ENCODE peak calls at places on chromosome 9, in eight cellular contexts. K is T1000; Y is CD4-positive, alpha-beta T cell; P is activated CD4-positive, alpha-beta T cell treated with anti-CD3 and anti-CD28 coated beads, Interleukin-2, amount 50 U/mL, for 48 hours; E is KG1; W is omental fat pad; O is AG08396; X is activated CD4-positive, alpha-beta memory T cell treated with anti-CD3 and anti-CD28 coated beads, Interleukin-2, amount 10 ng/mL, durations not matched to agents 7 days and 5 days. V is an unnamed sample.

GRCh38 chr9:137296214-137297059 is 5.6 kb downstream of the NRARP start:
- DNase-seq in O (no peak), X (no peak), Y (no peak), P (no peak), W (no peak), E (no peak), K (no peak), V (no peak)

GRCh38 chr9:124776952-124777645 is at the start of gene OLFML2A:
- DNase-seq in O (peak), E (no peak), K (peak), W (no peak), Y (no peak), P (peak), X (peak), V (no peak)

GRCh38 chr9:117325110-117325788 is 89.6 kb downstream of the ASTN2 start:
- DNase-seq in P (no peak), E (no peak), Y (no peak), W (no peak), O (no peak), X (no peak), K (no peak), V (no peak)

GRCh38 chr9:92463989-92464388 is 18.3 kb downstream of the ASPN start:
- DNase-seq in P (no peak), W (no peak), Y (no peak), O (peak), K (no peak), X (no peak), E (no peak), V (no peak)

GRCh38 chr9:94758844-94759243 is 32.3 kb downstream of the AOPEP start:
- DNase-seq in Y (no peak), W (no peak), E (no peak), P (no peak), O (no peak), K (no peak), X (no peak), V (no peak)

GRCh38 chr9:122912964-122913673 is at the start of gene ZBTB6:
- DNase-seq in Y (peak), O (peak), X (peak), W (no peak), K (peak), P (peak), E (peak), V (peak)

GRCh38 chr9:99253772-99254431 is 31.8 kb downstream of the SEC61B start:
- DNase-seq in O (no peak), X (peak), Y (peak), W (no peak), K (peak), P (peak), E (no peak), V (peak)

GRCh38 chr9:112644449-112644965 is 73.4 kb downstream of the INIP start:
- DNase-seq in X (no peak), P (no peak), W (no peak), E (no peak), Y (no peak), K (no peak), O (no peak), V (no peak)

GRCh38 chr9:108813951-108814601 is 41.7 kb downstream of the ACTL7B start:
- DNase-seq in O (peak), K (peak), W (no peak), X (no peak), E (no peak), P (no peak), Y (no peak), V (peak)

GRCh38 chr9:14246951-14247350 is 67.0 kb downstream of the NFIB start:
- DNase-seq in X (no peak), K (no peak), W (no peak), Y (no peak), P (no peak), E (no peak), O (no peak), V (no peak)

GRCh38 chr9:124285903-124286291 is 28.1 kb downstream of the NEK6 start:
- DNase-seq in P (peak), K (peak), Y (no peak), X (peak), E (peak), W (peak), O (peak), V (peak)

GRCh38 chr9:91315191-91315590 is 46.5 kb downstream of the AUH start:
- DNase-seq in E (no peak), K (no peak), W (no peak), P (no peak), O (no peak), X (no peak), Y (no peak), V (no peak)

GRCh38 chr9:18684608-18685317 is 210.8 kb downstream of the ADAMTSL1 start:
- DNase-seq in X (no peak), P (no peak), W (no peak), E (no peak), O (no peak), K (no peak), Y (no peak), V (peak)

GRCh38 chr9:92325269-92325990 is at the start of the genes CENPP and NOL8:
- DNase-seq in P (peak), X (peak), O (peak), E (peak), W (peak), Y (peak), K (peak), V (peak)

GRCh38 chr9:95027914-95028854 is 289.3 kb downstream of the FANCC start:
- DNase-seq in Y (no peak), X (no peak), P (no peak), K (no peak), W (no peak), E (no peak), O (no peak), V (no peak)

GRCh38 chr9:14911046-14911445 is 818 bp upstream of the FREM1 start:
- DNase-seq in Y (no peak), K (no peak), E (no peak), X (no peak), P (no peak), W (no peak), O (no peak), V (no peak)

GRCh38 chr9:113488490-113488889 is 25.0 kb downstream of the RGS3 start:
- DNase-seq in P (no peak), K (no peak), Y (no peak), O (peak), E (no peak), X (no peak), W (no peak), V (no peak)

GRCh38 chr9:121281614-121282291 is 13.8 kb downstream of the GSN start:
- DNase-seq in X (no peak), E (no peak), K (no peak), O (no peak), Y (no peak), P (no peak), W (peak), V (peak)

GRCh38 chr9:16133556-16134227 is 580.8 kb downstream of the CCDC171 start:
- DNase-seq in O (peak), K (no peak), E (peak), X (no peak), Y (no peak), W (no peak), P (peak), V (peak)

GRCh38 chr9:130914417-130915095 is 17.9 kb upstream of the QRFP start:
- DNase-seq in W (no peak), P (no peak), X (no peak), Y (no peak), O (no peak), K (no peak), E (no peak), V (no peak)

GRCh38 chr9:86572904-86573303 is 218.7 kb upstream of the TUT7 start:
- DNase-seq in Y (no peak), K (no peak), P (no peak), W (no peak), X (no peak), O (no peak), E (no peak), V (no peak)

GRCh38 chr9:112175796-112176315 is 759 bp upstream of the SUSD1 start:
- DNase-seq in O (no peak), E (no peak), Y (no peak), W (no peak), X (no peak), P (no peak), K (no peak), V (no peak)

GRCh38 chr9:23559522-23559921 is 266.5 kb downstream of the ELAVL2 start:
- DNase-seq in P (no peak), E (no peak), O (no peak), K (no peak), X (no peak), W (no peak), Y (no peak), V (no peak)

GRCh38 chr9:116480700-116481099 is 206.4 kb upstream of the TRIM32 start:
- DNase-seq in E (no peak), P (no peak), O (no peak), W (no peak), Y (no peak), X (no peak), K (no peak), V (no peak)

GRCh38 chr9:88813810-88814209 is 177.5 kb upstream of the S1PR3 start:
- DNase-seq in P (no peak), E (no peak), O (no peak), X (no peak), K (no peak), Y (no peak), W (no peak), V (no peak)

GRCh38 chr9:103700558-103700957 is 393.6 kb upstream of the SMC2 start:
- DNase-seq in E (no peak), Y (no peak), K (no peak), O (no peak), X (no peak), P (no peak), W (no peak), V (no peak)